ENCODE peak calls at places on chromosomes 16 and 17, in six cellular contexts. Z, E, Q, C, M and J are unnamed samples.

GRCh38 chr16:68447721-68448359 is 468 bp downstream of the SMPD3 start:
- DNase-seq in Q (no peak), C (no peak), Z (no peak), M (no peak), E (peak), J (no peak)

GRCh38 chr17:68417317-68417716 is 40.0 kb downstream of the WIPI1 start:
- DNase-seq in M (no peak), Q (no peak), Z (no peak), E (no peak), C (no peak), J (no peak)

GRCh38 chr17:63984651-63985386 is 12.1 kb upstream of the SCN4A start:
- DNase-seq in M (no peak), E (no peak), C (peak), Z (no peak), Q (peak), J (peak)

GRCh38 chr17:36468903-36469635 is 17.4 kb upstream of the ZNHIT3 start:
- DNase-seq in Z (no peak), E (no peak), Q (no peak), C (no peak), M (no peak), J (no peak)

GRCh38 chr16:30958164-30959083 is 870 bp downstream of the SETD1A start:
- DNase-seq in Z (peak), Q (peak), M (no peak), C (peak), E (peak), J (peak)

GRCh38 chr16:65509172-65509571 is 387.3 kb upstream of the CDH11 start:
- DNase-seq in M (no peak), E (no peak), Q (no peak), Z (no peak), C (no peak), J (no peak)

GRCh38 chr16:80449332-80449731 is 91.5 kb upstream of the DYNLRB2 start:
- DNase-seq in E (no peak), Q (no peak), M (no peak), C (no peak), Z (no peak), J (no peak)

GRCh38 chr16:81458827-81459598 is 14.4 kb downstream of the CMIP start:
- DNase-seq in Q (no peak), M (no peak), Z (no peak), C (no peak), E (no peak), J (no peak)

GRCh38 chr17:194844-195602 is 13.6 kb upstream of the DOC2B start:
- DNase-seq in C (no peak), M (no peak), Z (no peak), Q (no peak), E (no peak), J (no peak)

GRCh38 chr17:19301274-19301946 is 61.1 kb downstream of the B9D1 start:
- DNase-seq in M (no peak), E (no peak), Z (no peak), C (no peak), Q (no peak), J (no peak)

DNA sequence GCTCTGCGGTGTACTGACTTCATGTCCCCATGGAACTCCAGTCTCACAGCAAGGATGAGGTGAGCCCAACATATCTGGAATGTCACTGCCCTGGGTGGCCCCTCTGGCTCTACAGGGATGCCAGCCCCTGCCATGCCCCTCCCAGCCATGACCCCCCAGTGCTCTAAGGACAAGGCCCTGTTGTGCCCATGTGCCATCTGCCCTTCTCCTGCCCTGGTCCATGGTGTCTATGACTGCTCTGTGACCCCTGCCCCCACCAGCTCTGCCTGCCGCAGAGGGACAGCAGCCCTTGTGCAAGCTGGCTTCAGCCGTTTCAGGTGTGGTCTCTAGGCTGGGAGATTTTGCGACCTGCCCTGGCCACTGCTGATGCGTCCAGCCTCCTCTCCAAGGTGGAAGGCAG is 40.3 kb downstream of the TK2 start:
- DNase-seq in M (no peak), E (no peak), C (no peak), Q (no peak), Z (peak), J (no peak)
- H3K4me2 ChIP-seq in M (no peak), E (no peak), C (no peak), Q (no peak), Z (no peak), J (no peak)

GRCh38 chr16:17225551-17225950 is 245.2 kb downstream of the XYLT1 start:
- DNase-seq in M (no peak), Q (peak), Z (no peak), C (no peak), E (no peak), J (no peak)
- H3K9ac ChIP-seq in M (no peak), Q (no peak), Z (no peak), C (no peak), E (no peak), J (peak)

GRCh38 chr17:47404875-47405274 is 81.1 kb downstream of the EFCAB13 start:
- DNase-seq in M (no peak), Q (no peak), E (no peak), Z (no peak), C (peak), J (no peak)
- H4K91ac ChIP-seq in M (no peak), Q (no peak), E (no peak), Z (no peak), C (no peak), J (no peak)

DNA sequence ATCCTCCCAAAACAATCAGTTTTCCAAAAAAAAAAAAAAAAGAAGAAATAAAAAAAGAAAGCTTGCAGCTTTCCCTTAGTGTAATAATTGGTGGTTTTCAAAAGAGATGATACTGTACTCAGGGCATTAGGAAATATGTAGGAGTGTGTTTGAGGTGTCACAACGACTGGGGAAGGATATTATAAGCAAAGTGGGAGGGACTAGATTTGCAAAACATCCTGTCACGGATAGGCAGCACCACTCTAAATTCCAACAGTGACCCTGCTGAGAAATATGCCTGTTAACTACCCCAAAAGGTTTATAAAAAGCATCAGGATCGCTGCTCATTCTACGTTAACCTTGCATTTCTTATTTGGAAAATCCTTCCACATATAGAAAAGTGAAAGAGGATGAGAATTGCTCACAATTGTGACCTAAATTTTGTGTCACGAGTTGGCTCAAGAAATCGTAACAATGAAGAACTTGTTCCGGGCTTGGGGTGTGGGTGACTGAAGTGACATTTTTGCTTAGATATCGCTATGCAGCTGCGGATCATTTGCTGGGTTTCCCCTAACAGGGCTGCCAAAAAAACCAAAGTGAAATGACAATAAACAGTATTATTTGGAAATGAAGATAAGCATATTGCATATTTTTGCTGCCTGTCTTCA is 51.6 kb downstream of the N4BP1 start:
- DNase-seq in Z (no peak), E (no peak), Q (peak), M (no peak), C (peak), J (peak)
- H3K4me2 ChIP-seq in Z (no peak), E (no peak), Q (peak), M (no peak), C (no peak), J (no peak)

DNA sequence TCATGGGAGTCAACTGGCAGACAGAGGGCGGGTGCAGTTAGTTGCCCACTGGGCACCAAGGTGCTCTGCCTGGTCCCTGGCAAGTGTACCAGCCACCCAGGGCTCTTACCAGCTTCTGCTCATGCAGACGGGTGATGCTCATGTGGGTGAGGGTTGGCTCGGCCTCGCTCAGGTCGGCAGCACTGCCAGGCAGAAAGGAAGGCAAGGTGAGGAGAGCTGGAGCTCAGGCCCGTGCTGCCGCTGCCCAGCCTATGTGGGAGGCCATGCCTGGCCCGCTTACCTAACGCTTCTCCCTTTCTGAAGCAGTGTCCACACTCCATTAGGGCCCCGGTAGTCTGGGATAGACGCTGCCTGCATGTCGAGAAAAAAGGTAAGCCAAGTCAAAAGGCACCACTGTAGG is 2.6 kb downstream of the SIRT7 start:
- DNase-seq in M (no peak), Q (no peak), Z (no peak), C (no peak), E (no peak), J (no peak)
- H3K9ac ChIP-seq in M (no peak), Q (no peak), Z (no peak), C (no peak), E (no peak), J (no peak)

DNA sequence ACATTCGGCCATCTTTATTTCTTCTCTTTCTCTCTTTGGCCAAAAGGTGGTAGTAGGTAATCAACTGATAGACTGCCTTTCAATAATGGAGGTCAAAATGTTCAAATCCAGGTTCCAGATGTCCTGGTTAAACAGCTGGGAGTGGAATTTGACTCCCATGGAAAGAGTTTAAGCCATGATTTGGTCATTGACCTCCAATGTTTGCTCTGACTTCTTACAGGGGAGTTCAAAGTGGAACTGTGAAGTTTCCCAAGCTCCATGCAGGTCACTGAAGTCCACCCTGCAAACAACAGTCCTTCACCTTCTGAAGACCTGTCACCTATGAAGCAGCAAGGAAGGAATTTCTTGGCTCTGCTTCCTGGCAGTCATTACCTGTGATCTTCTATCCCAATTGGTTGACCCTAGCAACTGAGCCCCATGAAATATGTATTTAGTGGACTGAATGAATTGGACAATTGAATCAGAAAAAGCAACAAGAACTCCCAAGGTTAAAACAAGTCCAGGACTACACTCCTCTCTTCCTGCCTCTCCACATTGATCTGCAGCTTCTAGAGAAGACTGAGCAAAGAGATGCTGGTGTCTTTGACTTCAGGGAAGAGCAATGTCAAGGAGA is 28.0 kb upstream of the SOX9 start:
- DNase-seq in E (no peak), C (no peak), Q (no peak), Z (no peak), M (no peak), J (no peak)
- H4K91ac ChIP-seq in E (no peak), C (no peak), Q (no peak), Z (no peak), M (no peak), J (no peak)

GRCh38 chr17:39706383-39706782 is 6.5 kb downstream of the ERBB2 start:
- DNase-seq in Q (no peak), Z (no peak), C (no peak), E (no peak), M (no peak), J (no peak)

GRCh38 chr17:39703913-39704312 is 4.0 kb downstream of the ERBB2 start:
- DNase-seq in C (no peak), M (no peak), Z (no peak), Q (no peak), E (no peak), J (no peak)

GRCh38 chr17:39702901-39703893 is 3.3 kb downstream of the ERBB2 start:
- DNase-seq in E (no peak), C (peak), M (no peak), Q (peak), Z (no peak), J (peak)

GRCh38 chr17:39705786-39706348 is 6.0 kb downstream of the ERBB2 start:
- DNase-seq in Z (peak), M (no peak), E (no peak), C (peak), Q (no peak), J (no peak)

DNA sequence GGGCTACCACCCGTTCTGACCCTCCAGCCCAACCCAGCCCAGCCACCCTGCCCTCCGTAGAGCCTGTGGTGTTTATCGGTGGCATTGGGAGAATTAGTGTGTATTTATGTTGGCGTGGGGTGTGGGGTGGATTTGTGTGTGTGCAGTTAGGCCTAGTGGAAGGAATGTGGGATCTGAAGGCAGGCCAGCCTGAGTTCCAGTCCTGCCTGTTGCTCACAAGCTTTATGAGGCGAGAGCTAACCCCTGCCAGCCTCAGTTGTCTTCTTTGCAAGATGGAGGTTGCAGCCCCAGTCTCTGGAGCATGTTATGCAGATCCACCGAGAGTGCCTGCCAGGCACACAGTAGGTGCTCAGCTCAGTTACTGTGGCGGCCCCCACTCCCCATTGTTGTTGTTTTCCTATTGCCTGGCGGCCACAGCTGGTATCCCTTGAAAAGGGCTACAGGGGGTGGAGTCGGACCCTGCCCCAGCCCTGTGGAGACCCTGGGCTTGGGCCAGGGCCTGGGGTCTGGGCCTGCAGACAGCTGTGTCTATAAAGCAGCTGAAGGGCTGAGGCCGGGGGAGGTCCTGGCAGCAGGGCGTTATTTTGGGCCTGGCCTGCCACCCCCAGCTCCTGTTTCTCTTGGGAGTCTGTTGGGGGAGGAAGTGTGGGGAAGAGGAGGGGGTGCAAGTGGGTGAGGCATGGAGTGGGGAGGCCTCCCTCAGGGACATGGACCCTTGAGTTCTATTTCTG is 5.1 kb downstream of the ERBB2 start:
- DNase-seq in Z (peak), C (peak), Q (peak), E (no peak), M (no peak), J (peak)
- H3K4me2 ChIP-seq in Z (no peak), C (no peak), Q (no peak), E (no peak), M (peak), J (no peak)

GRCh38 chr17:79811888-79812205 is 15.0 kb upstream of the CBX8 start:
- DNase-seq in Z (peak), E (no peak), C (no peak), Q (no peak), M (no peak), J (no peak)
- H3K9ac ChIP-seq in Z (no peak), E (no peak), C (no peak), Q (no peak), M (no peak), J (no peak)

DNA sequence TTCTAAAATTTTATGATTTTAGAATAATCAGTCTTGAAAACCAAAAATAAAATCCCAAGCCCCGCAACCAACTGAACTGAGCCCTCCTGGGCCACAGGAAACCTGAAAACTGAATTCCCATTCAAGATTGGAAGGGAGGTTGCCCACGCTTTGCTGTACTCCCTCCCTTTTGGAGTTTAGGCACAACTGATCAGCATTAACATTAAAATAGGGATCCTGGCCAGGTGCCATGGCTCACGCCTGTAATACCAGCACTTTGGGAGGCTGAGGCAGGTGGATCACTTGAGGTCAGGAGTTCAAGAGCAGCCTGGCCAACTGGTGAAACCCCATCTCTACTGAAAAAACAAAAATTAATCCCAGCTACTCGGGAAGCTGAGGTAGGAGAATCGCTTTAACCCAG is 52.7 kb upstream of the NETO2 start:
- DNase-seq in Q (no peak), Z (peak), C (no peak), E (no peak), M (no peak), J (no peak)
- H4K91ac ChIP-seq in Q (no peak), Z (no peak), C (no peak), E (no peak), M (no peak), J (no peak)